ENCODE peak calls at places on chromosomes 5 and 9, in nine cellular contexts. One of them, this sample, is unnamed.

GRCh38 chr9:134296301-134297081 is 29.8 kb upstream of the RXRA start:
- DNase-seq in right cardiac atrium: peak
- DNase-seq in fibroblast of lung: no peak
- DNase-seq in bronchial epithelial cell: no peak
- DNase-seq in naive thymus-derived CD4-positive, alpha-beta T cell: no peak
- DNase-seq in PC-9: no peak
- DNase-seq in cardiac muscle cell: no peak
- DNase-seq in dorsolateral prefrontal cortex: no peak
- DNase-seq in foreskin fibroblast: no peak
- DNase-seq in this sample: no peak

GRCh38 chr5:134438641-134439621 is 27.2 kb upstream of the CDKN2AIPNL start:
- DNase-seq in right cardiac atrium: peak
- DNase-seq in fibroblast of lung: peak
- DNase-seq in bronchial epithelial cell: peak
- DNase-seq in naive thymus-derived CD4-positive, alpha-beta T cell: no peak
- DNase-seq in PC-9: peak
- DNase-seq in cardiac muscle cell: peak
- DNase-seq in dorsolateral prefrontal cortex: peak
- DNase-seq in foreskin fibroblast: peak
- DNase-seq in this sample: peak

GRCh38 chr9:14906000-14906399 is 4.2 kb downstream of the FREM1 start:
- DNase-seq in right cardiac atrium: no peak
- DNase-seq in fibroblast of lung: no peak
- DNase-seq in bronchial epithelial cell: peak
- DNase-seq in naive thymus-derived CD4-positive, alpha-beta T cell: no peak
- DNase-seq in PC-9: no peak
- DNase-seq in cardiac muscle cell: no peak
- DNase-seq in dorsolateral prefrontal cortex: no peak
- DNase-seq in foreskin fibroblast: no peak
- DNase-seq in this sample: no peak

GRCh38 chr5:173278641-173279040 is 43.6 kb upstream of the NKX2-5 start:
- DNase-seq in right cardiac atrium: peak
- DNase-seq in fibroblast of lung: no peak
- DNase-seq in bronchial epithelial cell: no peak
- DNase-seq in naive thymus-derived CD4-positive, alpha-beta T cell: no peak
- DNase-seq in PC-9: no peak
- DNase-seq in cardiac muscle cell: no peak
- DNase-seq in dorsolateral prefrontal cortex: no peak
- DNase-seq in foreskin fibroblast: no peak
- DNase-seq in this sample: no peak

GRCh38 chr5:135448796-135449507 is 1.8 kb upstream of the DCANP1 start:
- DNase-seq in right cardiac atrium: no peak
- DNase-seq in fibroblast of lung: peak
- DNase-seq in bronchial epithelial cell: no peak
- DNase-seq in naive thymus-derived CD4-positive, alpha-beta T cell: no peak
- DNase-seq in PC-9: no peak
- DNase-seq in cardiac muscle cell: no peak
- DNase-seq in dorsolateral prefrontal cortex: no peak
- DNase-seq in foreskin fibroblast: peak
- DNase-seq in this sample: no peak

GRCh38 chr9:35749515-35750255 is 598 bp downstream of the RGP1 start:
- DNase-seq in right cardiac atrium: peak
- DNase-seq in fibroblast of lung: no peak
- DNase-seq in bronchial epithelial cell: peak
- DNase-seq in naive thymus-derived CD4-positive, alpha-beta T cell: peak
- DNase-seq in PC-9: no peak
- DNase-seq in cardiac muscle cell: no peak
- DNase-seq in dorsolateral prefrontal cortex: peak
- DNase-seq in foreskin fibroblast: peak
- DNase-seq in this sample: no peak

GRCh38 chr5:72848474-72849428 is 32.3 kb downstream of the TNPO1 start:
- DNase-seq in right cardiac atrium: peak
- DNase-seq in fibroblast of lung: peak
- DNase-seq in bronchial epithelial cell: peak
- DNase-seq in naive thymus-derived CD4-positive, alpha-beta T cell: no peak
- DNase-seq in PC-9: no peak
- DNase-seq in cardiac muscle cell: peak
- DNase-seq in dorsolateral prefrontal cortex: peak
- DNase-seq in foreskin fibroblast: peak
- DNase-seq in this sample: no peak

GRCh38 chr9:125438506-125439433 is 177.1 kb downstream of the GAPVD1 start:
- DNase-seq in right cardiac atrium: peak
- DNase-seq in fibroblast of lung: no peak
- DNase-seq in bronchial epithelial cell: no peak
- DNase-seq in naive thymus-derived CD4-positive, alpha-beta T cell: no peak
- DNase-seq in PC-9: no peak
- DNase-seq in cardiac muscle cell: no peak
- DNase-seq in dorsolateral prefrontal cortex: no peak
- DNase-seq in foreskin fibroblast: no peak
- DNase-seq in this sample: no peak

GRCh38 chr9:19473605-19474004 is 64.8 kb downstream of the ACER2 start:
- DNase-seq in right cardiac atrium: no peak
- DNase-seq in fibroblast of lung: no peak
- DNase-seq in bronchial epithelial cell: no peak
- DNase-seq in naive thymus-derived CD4-positive, alpha-beta T cell: no peak
- DNase-seq in PC-9: no peak
- DNase-seq in cardiac muscle cell: no peak
- DNase-seq in dorsolateral prefrontal cortex: no peak
- DNase-seq in foreskin fibroblast: no peak
- DNase-seq in this sample: no peak

GRCh38 chr9:107932036-107932435 is 442.5 kb upstream of the KLF4 start:
- DNase-seq in right cardiac atrium: no peak
- DNase-seq in fibroblast of lung: peak
- DNase-seq in bronchial epithelial cell: peak
- DNase-seq in naive thymus-derived CD4-positive, alpha-beta T cell: no peak
- DNase-seq in PC-9: no peak
- DNase-seq in cardiac muscle cell: peak
- DNase-seq in dorsolateral prefrontal cortex: no peak
- DNase-seq in foreskin fibroblast: peak
- DNase-seq in this sample: peak

GRCh38 chr9:109440117-109440515 is 58.0 kb downstream of the PTPN3 start:
- DNase-seq in right cardiac atrium: no peak
- DNase-seq in fibroblast of lung: no peak
- DNase-seq in bronchial epithelial cell: no peak
- DNase-seq in naive thymus-derived CD4-positive, alpha-beta T cell: no peak
- DNase-seq in PC-9: no peak
- DNase-seq in cardiac muscle cell: no peak
- DNase-seq in dorsolateral prefrontal cortex: no peak
- DNase-seq in foreskin fibroblast: no peak
- DNase-seq in this sample: no peak

GRCh38 chr5:40481226-40481625 is 198.5 kb upstream of the PTGER4 start:
- DNase-seq in right cardiac atrium: no peak
- DNase-seq in fibroblast of lung: peak
- DNase-seq in bronchial epithelial cell: peak
- DNase-seq in naive thymus-derived CD4-positive, alpha-beta T cell: no peak
- DNase-seq in PC-9: peak
- DNase-seq in cardiac muscle cell: no peak
- DNase-seq in dorsolateral prefrontal cortex: no peak
- DNase-seq in foreskin fibroblast: no peak
- DNase-seq in this sample: no peak

GRCh38 chr5:77777281-77777892 is 1.2 kb upstream of the TBCA start:
- DNase-seq in right cardiac atrium: no peak
- DNase-seq in fibroblast of lung: peak
- DNase-seq in bronchial epithelial cell: peak
- DNase-seq in naive thymus-derived CD4-positive, alpha-beta T cell: no peak
- DNase-seq in PC-9: no peak
- DNase-seq in cardiac muscle cell: no peak
- DNase-seq in dorsolateral prefrontal cortex: no peak
- DNase-seq in foreskin fibroblast: no peak
- DNase-seq in this sample: no peak

GRCh38 chr9:135960328-135961276 is 571 bp downstream of the UBAC1 start:
- DNase-seq in right cardiac atrium: peak
- DNase-seq in fibroblast of lung: no peak
- DNase-seq in bronchial epithelial cell: no peak
- DNase-seq in naive thymus-derived CD4-positive, alpha-beta T cell: no peak
- DNase-seq in PC-9: no peak
- DNase-seq in cardiac muscle cell: peak
- DNase-seq in dorsolateral prefrontal cortex: peak
- DNase-seq in foreskin fibroblast: peak
- DNase-seq in this sample: no peak

GRCh38 chr5:141512390-141513020 is 23.6 kb downstream of the PCDHGC5 start:
- DNase-seq in right cardiac atrium: peak
- DNase-seq in fibroblast of lung: peak
- DNase-seq in bronchial epithelial cell: peak
- DNase-seq in naive thymus-derived CD4-positive, alpha-beta T cell: peak
- DNase-seq in PC-9: no peak
- DNase-seq in cardiac muscle cell: peak
- DNase-seq in dorsolateral prefrontal cortex: peak
- DNase-seq in foreskin fibroblast: peak
- DNase-seq in this sample: no peak

GRCh38 chr5:141513021-141513626 is 24.2 kb downstream of the PCDHGC5 start:
- DNase-seq in right cardiac atrium: peak
- DNase-seq in fibroblast of lung: peak
- DNase-seq in bronchial epithelial cell: peak
- DNase-seq in naive thymus-derived CD4-positive, alpha-beta T cell: peak
- DNase-seq in PC-9: no peak
- DNase-seq in cardiac muscle cell: peak
- DNase-seq in dorsolateral prefrontal cortex: peak
- DNase-seq in foreskin fibroblast: no peak
- DNase-seq in this sample: no peak

GRCh38 chr5:141510850-141511718 is 22.2 kb downstream of the PCDHGC5 start:
- DNase-seq in right cardiac atrium: peak
- DNase-seq in fibroblast of lung: no peak
- DNase-seq in bronchial epithelial cell: no peak
- DNase-seq in naive thymus-derived CD4-positive, alpha-beta T cell: no peak
- DNase-seq in PC-9: no peak
- DNase-seq in cardiac muscle cell: no peak
- DNase-seq in dorsolateral prefrontal cortex: no peak
- DNase-seq in foreskin fibroblast: no peak
- DNase-seq in this sample: no peak

GRCh38 chr5:141510160-141510559 is 21.3 kb downstream of the PCDHGC5 start:
- DNase-seq in right cardiac atrium: peak
- DNase-seq in fibroblast of lung: no peak
- DNase-seq in bronchial epithelial cell: no peak
- DNase-seq in naive thymus-derived CD4-positive, alpha-beta T cell: no peak
- DNase-seq in PC-9: no peak
- DNase-seq in cardiac muscle cell: no peak
- DNase-seq in dorsolateral prefrontal cortex: no peak
- DNase-seq in foreskin fibroblast: no peak
- DNase-seq in this sample: no peak

GRCh38 chr5:141511771-141512325 is 23.0 kb downstream of the PCDHGC5 start:
- DNase-seq in right cardiac atrium: peak
- DNase-seq in fibroblast of lung: no peak
- DNase-seq in bronchial epithelial cell: no peak
- DNase-seq in naive thymus-derived CD4-positive, alpha-beta T cell: no peak
- DNase-seq in PC-9: no peak
- DNase-seq in cardiac muscle cell: no peak
- DNase-seq in dorsolateral prefrontal cortex: no peak
- DNase-seq in foreskin fibroblast: no peak
- DNase-seq in this sample: no peak
- H3K4me3 ChIP-seq in right cardiac atrium: no peak
- H3K4me3 ChIP-seq in fibroblast of lung: no peak
- H3K4me3 ChIP-seq in bronchial epithelial cell: no peak
- H3K4me3 ChIP-seq in naive thymus-derived CD4-positive, alpha-beta T cell: no peak
- H3K4me3 ChIP-seq in PC-9: no peak
- H3K4me3 ChIP-seq in cardiac muscle cell: no peak
- H3K4me3 ChIP-seq in dorsolateral prefrontal cortex: no peak
- H3K4me3 ChIP-seq in foreskin fibroblast: no peak
- H3K4me3 ChIP-seq in this sample: no peak

GRCh38 chr5:154301726-154302125 is 111.2 kb downstream of the GALNT10 start:
- DNase-seq in right cardiac atrium: peak
- DNase-seq in fibroblast of lung: no peak
- DNase-seq in bronchial epithelial cell: no peak
- DNase-seq in naive thymus-derived CD4-positive, alpha-beta T cell: no peak
- DNase-seq in PC-9: no peak
- DNase-seq in cardiac muscle cell: no peak
- DNase-seq in dorsolateral prefrontal cortex: no peak
- DNase-seq in foreskin fibroblast: no peak
- DNase-seq in this sample: no peak
- H3K4me3 ChIP-seq in right cardiac atrium: no peak
- H3K4me3 ChIP-seq in fibroblast of lung: no peak
- H3K4me3 ChIP-seq in bronchial epithelial cell: no peak
- H3K4me3 ChIP-seq in naive thymus-derived CD4-positive, alpha-beta T cell: no peak
- H3K4me3 ChIP-seq in PC-9: no peak
- H3K4me3 ChIP-seq in cardiac muscle cell: no peak
- H3K4me3 ChIP-seq in dorsolateral prefrontal cortex: no peak
- H3K4me3 ChIP-seq in foreskin fibroblast: no peak
- H3K4me3 ChIP-seq in this sample: no peak

DNA sequence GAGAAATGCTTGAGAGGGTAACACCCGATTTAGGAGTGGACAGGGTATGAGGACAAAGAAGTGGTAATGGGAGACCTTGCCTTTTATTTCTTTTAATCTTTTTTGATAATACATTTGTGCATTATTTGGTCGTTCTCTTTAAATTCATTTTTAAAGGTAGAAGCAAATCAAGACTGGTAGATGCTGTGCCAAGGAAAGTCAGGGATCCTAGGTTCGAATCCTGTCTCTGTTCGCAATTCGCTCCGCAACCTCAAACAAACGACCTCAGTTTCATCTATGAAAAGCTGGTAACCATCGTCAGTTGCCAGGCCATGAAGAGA is 353 bp upstream of the TMED9 start:
- DNase-seq in right cardiac atrium: no peak
- DNase-seq in fibroblast of lung: no peak
- DNase-seq in bronchial epithelial cell: no peak
- DNase-seq in naive thymus-derived CD4-positive, alpha-beta T cell: no peak
- DNase-seq in PC-9: no peak
- DNase-seq in cardiac muscle cell: no peak
- DNase-seq in dorsolateral prefrontal cortex: no peak
- DNase-seq in foreskin fibroblast: no peak
- DNase-seq in this sample: no peak
- H3K4me3 ChIP-seq in right cardiac atrium: peak
- H3K4me3 ChIP-seq in fibroblast of lung: peak
- H3K4me3 ChIP-seq in bronchial epithelial cell: no peak
- H3K4me3 ChIP-seq in naive thymus-derived CD4-positive, alpha-beta T cell: peak
- H3K4me3 ChIP-seq in PC-9: peak
- H3K4me3 ChIP-seq in cardiac muscle cell: peak
- H3K4me3 ChIP-seq in dorsolateral prefrontal cortex: peak
- H3K4me3 ChIP-seq in foreskin fibroblast: peak
- H3K4me3 ChIP-seq in this sample: peak

DNA sequence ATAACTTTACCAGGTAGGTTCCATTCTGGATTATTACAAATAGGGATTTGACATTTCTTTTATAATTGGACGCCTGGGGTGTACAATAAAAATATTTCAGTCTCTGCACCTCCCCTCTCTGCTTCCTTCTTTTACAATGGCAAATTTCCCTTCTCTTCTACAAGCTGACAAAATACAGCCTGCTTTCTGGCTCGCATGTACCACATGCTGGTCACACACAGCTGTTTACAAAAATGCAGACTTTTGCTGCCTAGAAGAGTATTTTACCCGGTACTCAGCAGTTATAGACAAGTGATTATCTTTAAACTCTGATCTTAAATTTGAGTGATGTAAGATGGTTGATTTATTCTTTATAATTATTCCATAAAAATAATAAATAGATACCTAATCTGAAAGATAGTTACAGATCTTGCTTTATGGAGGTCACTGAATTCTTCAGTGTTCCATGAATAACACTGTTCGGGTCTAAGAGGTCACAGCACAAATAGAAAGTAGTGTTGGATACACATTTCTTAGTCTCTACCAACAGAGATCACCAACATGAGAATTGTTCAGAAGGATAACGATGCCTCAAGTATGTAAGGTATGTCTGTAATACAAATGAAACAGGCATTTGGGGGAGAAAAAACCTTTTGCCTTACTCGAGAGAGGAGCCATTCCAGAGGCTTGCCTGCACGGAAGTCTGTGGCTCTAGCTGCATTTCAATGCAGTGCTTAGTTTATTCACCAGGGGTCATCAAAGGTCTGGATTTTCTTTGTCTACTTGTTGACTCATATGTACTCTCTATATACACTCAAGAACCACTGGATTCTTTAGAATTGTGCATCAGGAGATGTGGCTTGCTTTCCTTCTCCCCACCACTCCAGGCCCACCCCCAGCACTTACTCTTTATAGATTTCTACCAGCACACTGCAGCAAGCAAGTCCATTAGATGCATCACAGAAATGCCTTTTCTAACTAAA is 206.6 kb upstream of the RFX3 start:
- DNase-seq in right cardiac atrium: peak
- DNase-seq in fibroblast of lung: peak
- DNase-seq in bronchial epithelial cell: peak
- DNase-seq in naive thymus-derived CD4-positive, alpha-beta T cell: peak
- DNase-seq in PC-9: peak
- DNase-seq in cardiac muscle cell: peak
- DNase-seq in dorsolateral prefrontal cortex: no peak
- DNase-seq in foreskin fibroblast: peak
- DNase-seq in this sample: peak
- H3K4me3 ChIP-seq in right cardiac atrium: no peak
- H3K4me3 ChIP-seq in fibroblast of lung: peak
- H3K4me3 ChIP-seq in bronchial epithelial cell: no peak
- H3K4me3 ChIP-seq in naive thymus-derived CD4-positive, alpha-beta T cell: no peak
- H3K4me3 ChIP-seq in PC-9: no peak
- H3K4me3 ChIP-seq in cardiac muscle cell: no peak
- H3K4me3 ChIP-seq in dorsolateral prefrontal cortex: peak
- H3K4me3 ChIP-seq in foreskin fibroblast: peak
- H3K4me3 ChIP-seq in this sample: no peak

This sample was measured in skeletal muscle cell.